ENCODE peak calls at places on chromosomes 12 and 14, in eight cellular contexts. Y is nucleus accumbens, V is HCEC 1CT, Z is NCI-H345, K is T-helper 2 cell, R is RCC 7860, I is Peyer's patch, Q is small intestine. X is an unnamed sample.

GRCh38 chr14:96053600-96054381 is 14.6 kb downstream of the C14orf132 start:
- DNase-seq in R (peak; percentile 7), Y (peak; percentile 49), Z (no peak), K (no peak), Q (no peak), V (peak; percentile 94), I (no peak), X (peak; percentile 55)

GRCh38 chr14:98325761-98326160 is 946.2 kb downstream of the BCL11B start:
- DNase-seq in Q (no peak), R (peak; percentile 70), Y (no peak), I (no peak), Z (no peak), V (no peak), K (no peak), X (no peak)

GRCh38 chr12:125403145-125403789 is 338.0 kb downstream of the AACS start:
- DNase-seq in V (no peak), R (peak; percentile 15), K (no peak), Q (peak; percentile 23), Y (no peak), Z (peak; percentile 19), I (no peak), X (no peak)

GRCh38 chr12:82685721-82686222 is 934 bp upstream of the TMTC2 start:
- DNase-seq in Q (peak; percentile 95), I (peak; percentile 95), Z (peak; percentile 96), R (peak; percentile 76), Y (peak; percentile 88), K (peak; percentile 66), V (peak; percentile 87), X (peak; percentile 96)

GRCh38 chr12:125071456-125071855 is 6.2 kb downstream of the AACS start:
- DNase-seq in Q (no peak), Y (no peak), I (no peak), V (no peak), K (no peak), Z (no peak), R (no peak), X (no peak)

GRCh38 chr14:76089151-76089550 is 62.6 kb upstream of the GPATCH2L start:
- DNase-seq in I (no peak), Z (no peak), V (no peak), K (no peak), Q (no peak), R (no peak), Y (no peak), X (no peak)

GRCh38 chr14:80269338-80269935 is 58.1 kb upstream of the DIO2 start:
- DNase-seq in K (no peak), V (peak; percentile 28), I (no peak), R (no peak), Y (no peak), Z (no peak), Q (no peak), X (no peak)

GRCh38 chr12:124026755-124027745 is 54.0 kb downstream of the ZNF664 start:
- DNase-seq in Q (no peak), K (no peak), R (no peak), I (no peak), Z (no peak), Y (no peak), V (peak; percentile 35), X (no peak)

X was measured in mucosa of gallbladder.